ENCODE peak calls at places on chromosomes 5 and 9, in nine cellular contexts. Q is H9, O is GM23248, U is IMR-90, E is fibroblast of lung, D is H1, M is GM23338, P is K562, C is astrocyte. A is an unnamed sample.

GRCh38 chr9:137973829-137974416 is 96.3 kb downstream of the CACNA1B start:
- DNase-seq in E (no peak), M (no peak), D (peak; percentile 29), U (no peak), Q (no peak), O (no peak), C (no peak), P (no peak), A (no peak)

GRCh38 chr9:131008909-131009618 is at the start of gene LAMC3:
- DNase-seq in C (no peak), D (peak; percentile 80), E (no peak), P (peak; percentile 56), U (no peak), Q (peak; percentile 69), M (peak; percentile 78), O (peak; percentile 60), A (no peak)

GRCh38 chr9:120711354-120711753 is 2.9 kb downstream of the MEGF9 start:
- DNase-seq in C (no peak), O (peak; percentile 38), Q (no peak), P (peak; percentile 25), M (no peak), D (no peak), U (no peak), E (no peak), A (no peak)

GRCh38 chr5:153043876-153044275 is 446.6 kb upstream of the GRIA1 start:
- DNase-seq in C (peak; percentile 31), D (no peak), P (no peak), E (peak; percentile 30), M (no peak), Q (no peak), U (no peak), O (no peak), A (peak; percentile 90)

GRCh38 chr5:170736966-170737365 is 46.6 kb upstream of the GABRP start:
- DNase-seq in P (no peak), O (no peak), D (peak; percentile 27), C (no peak), U (no peak), Q (no peak), M (no peak), E (no peak), A (no peak)

GRCh38 chr5:168238422-168238821 is 53.0 kb upstream of the WWC1 start:
- DNase-seq in O (no peak), D (no peak), P (no peak), E (no peak), M (no peak), C (no peak), Q (no peak), U (no peak), A (no peak)

GRCh38 chr5:169701910-169702451 is 64.9 kb downstream of the DOCK2 start:
- DNase-seq in C (no peak), D (no peak), Q (no peak), E (peak; percentile 47), P (peak; percentile 25), U (peak; percentile 64), O (peak; percentile 70), M (peak; percentile 52), A (peak; percentile 18)

GRCh38 chr5:107539726-107540330 is 130.9 kb downstream of the EFNA5 start:
- DNase-seq in E (no peak), P (no peak), O (no peak), M (peak; percentile 36), D (no peak), C (no peak), Q (no peak), U (no peak), A (no peak)

GRCh38 chr5:66860199-66860975 is 264.2 kb downstream of the MAST4 start:
- DNase-seq in O (peak; percentile 32), Q (no peak), M (peak; percentile 39), E (peak; percentile 36), D (no peak), C (peak; percentile 21), U (no peak), P (no peak), A (no peak)

GRCh38 chr9:129109504-129109903 is 1.1 kb downstream of the CRAT start:
- DNase-seq in U (no peak), C (no peak), Q (peak; percentile 45), D (no peak), O (peak; percentile 84), P (peak; percentile 40), M (peak; percentile 58), E (no peak), A (no peak)

GRCh38 chr5:142769251-142769792 is 855 bp upstream of the ARHGAP26 start:
- DNase-seq in U (no peak), P (no peak), M (peak; percentile 42), C (no peak), D (no peak), E (no peak), Q (no peak), O (peak; percentile 58), A (no peak)
- H2AFZ ChIP-seq in U (peak overlapping the region; percentile 97), P (peak overlapping the region; percentile 94), M (peak overlapping the region; percentile 99), C (peak overlapping the region; percentile 99), D (no peak overlapping the region), E (peak overlapping the region; percentile 96), Q (no peak overlapping the region), O (peak overlapping the region; percentile 91), A (peak overlapping the region; percentile 99)

GRCh38 chr9:91150273-91151013 is 211.3 kb downstream of the AUH start:
- DNase-seq in C (no peak), O (no peak), E (no peak), Q (no peak), M (no peak), D (no peak), U (no peak), P (no peak), A (no peak)
- H2AFZ ChIP-seq in C (no peak overlapping the region), O (no peak overlapping the region), E (no peak overlapping the region), Q (no peak overlapping the region), M (no peak overlapping the region), D (no peak overlapping the region), U (no peak overlapping the region), P (no peak overlapping the region), A (no peak overlapping the region)

DNA sequence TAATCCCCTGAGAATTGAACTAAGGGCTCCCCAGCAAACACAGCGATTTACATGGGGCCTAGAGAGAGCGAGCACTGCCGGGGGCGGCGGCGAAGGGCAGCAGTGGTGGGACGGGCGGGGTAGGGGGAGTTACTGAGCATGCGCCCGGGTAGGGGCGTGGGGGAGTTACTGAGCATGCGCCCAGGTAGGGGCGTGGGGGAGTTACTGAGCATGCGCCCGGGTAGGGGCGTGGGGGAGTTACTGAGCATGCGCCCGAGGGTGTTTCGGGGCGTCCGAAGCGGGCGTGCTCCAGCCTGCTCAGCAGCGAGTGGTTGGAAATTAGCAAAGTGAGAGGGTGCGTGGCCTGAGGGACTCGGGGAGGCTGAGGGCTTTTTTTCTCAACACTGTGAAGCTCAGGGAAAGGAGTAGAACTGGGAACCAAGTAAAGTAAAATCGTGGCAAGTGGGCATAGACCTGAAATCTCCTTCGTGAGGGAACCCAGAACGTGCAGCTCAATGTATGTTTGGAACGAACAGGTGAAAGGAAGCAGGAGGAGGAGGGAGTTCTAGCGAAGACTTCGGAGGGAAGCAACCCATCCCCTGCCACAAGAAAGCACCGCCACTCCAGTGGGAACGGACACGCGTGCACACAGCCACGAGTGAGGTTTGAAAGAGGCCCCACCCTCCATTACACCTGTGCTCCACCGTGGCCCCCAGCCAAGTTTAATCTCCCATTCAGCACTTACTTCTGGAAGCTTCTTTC is 255.5 kb downstream of the DOCK8 start:
- DNase-seq in M (peak; percentile 96), E (peak; percentile 79), Q (peak; percentile 92), U (peak; percentile 64), P (peak; percentile 94), O (peak; percentile 89), C (peak; percentile 61), D (peak; percentile 84), A (peak; percentile 82)
- H2AFZ ChIP-seq in M (peak overlapping the region; percentile 100), E (peak overlapping the region; percentile 96), Q (peak overlapping the region; percentile 10), U (peak overlapping the region; percentile 97), P (peak overlapping the region; percentile 99), O (peak overlapping the region; percentile 100), C (peak overlapping the region; percentile 93), D (peak overlapping the region; percentile 92), A (peak overlapping the region; percentile 98)

GRCh38 chr9:109834855-109835254 is 54.9 kb downstream of the PALM2AKAP2 start:
- DNase-seq in U (no peak), O (no peak), D (no peak), E (no peak), P (no peak), C (no peak), M (no peak), Q (no peak), A (no peak)
- H2AFZ ChIP-seq in U (no peak overlapping the region), O (no peak overlapping the region), D (no peak overlapping the region), E (no peak overlapping the region), P (no peak overlapping the region), C (no peak overlapping the region), M (no peak overlapping the region), Q (no peak overlapping the region), A (no peak overlapping the region)

GRCh38 chr9:127732444-127732843 is 2.6 kb downstream of the TOR2A start:
- DNase-seq in D (no peak), U (no peak), M (no peak), P (no peak), C (no peak), Q (no peak), E (no peak), O (no peak), A (no peak)

GRCh38 chr9:127733609-127734008 is 1.5 kb downstream of the TOR2A start:
- DNase-seq in M (no peak), U (no peak), Q (no peak), C (no peak), D (no peak), O (no peak), E (no peak), P (no peak), A (no peak)

GRCh38 chr9:127734747-127735529 is at the start of gene TOR2A:
- DNase-seq in O (peak; percentile 99), M (peak; percentile 99), Q (peak; percentile 98), D (peak; percentile 99), E (peak; percentile 93), U (peak; percentile 95), P (peak; percentile 97), C (peak; percentile 85), A (peak; percentile 95)

GRCh38 chr9:127735530-127736176 is 559 bp upstream of the TOR2A start:
- DNase-seq in D (no peak), M (no peak), E (no peak), O (no peak), C (no peak), U (no peak), Q (no peak), P (no peak), A (no peak)

GRCh38 chr9:127734247-127734746 is 797 bp downstream of the TOR2A start:
- DNase-seq in Q (peak; percentile 59), M (no peak), D (no peak), E (no peak), P (no peak), O (no peak), U (no peak), C (no peak), A (no peak)
- H2AFZ ChIP-seq in Q (no peak overlapping the region), M (peak overlapping the region; percentile 95), D (peak overlapping the region; percentile 98), E (no peak overlapping the region), P (peak overlapping the region; percentile 98), O (peak overlapping the region; percentile 81), U (peak overlapping the region; percentile 95), C (peak overlapping the region; percentile 87), A (peak overlapping the region; percentile 85)

GRCh38 chr5:115815006-115815692 is 1.3 kb downstream of the CDO1 start:
- DNase-seq in E (peak; percentile 56), O (no peak), M (no peak), U (no peak), P (no peak), D (no peak), C (peak; percentile 51), Q (no peak), A (no peak)
- H2AFZ ChIP-seq in E (peak overlapping the region; percentile 37), O (peak overlapping the region; percentile 93), M (peak overlapping the region; percentile 94), U (peak overlapping the region; percentile 93), P (no peak overlapping the region), D (no peak overlapping the region), C (peak overlapping the region; percentile 95), Q (no peak overlapping the region), A (peak overlapping the region; percentile 72)